ENCODE peak calls at places on chromosomes 1 and 21, in eight cellular contexts. V is Peyer's patch, X is BJ, P is GM20000, W is A549, M is pancreas, B is tibial nerve, A is endothelial cell. N is an unnamed sample.

GRCh38 chr21:37257526-37257966 is 9.6 kb downstream of the VPS26C start:
- DNase-seq in V (peak), X (no peak), P (no peak), W (peak), M (no peak), B (no peak), A (no peak), N (no peak)

GRCh38 chr21:15421947-15422346 is 307.8 kb upstream of the USP25 start:
- DNase-seq in V (no peak), X (no peak), P (peak), W (no peak), M (no peak), B (no peak), A (no peak), N (no peak)

GRCh38 chr1:234558186-234558836 is 51.7 kb downstream of the IRF2BP2 start:
- DNase-seq in V (no peak), X (no peak), P (no peak), W (no peak), M (no peak), B (no peak), A (no peak), N (no peak)

GRCh38 chr1:174445817-174446216 is 1.9 kb upstream of the GPR52 start:
- DNase-seq in V (no peak), X (no peak), P (no peak), W (no peak), M (no peak), B (no peak), A (no peak), N (no peak)

GRCh38 chr1:5424802-5425201 is 567.4 kb downstream of the NPHP4 start:
- DNase-seq in V (no peak), X (no peak), P (no peak), W (no peak), M (no peak), B (no peak), A (no peak), N (no peak)

GRCh38 chr1:26907071-26907922 is 6.5 kb downstream of the NR0B2 start:
- DNase-seq in V (no peak), X (peak), P (no peak), W (peak), M (peak), B (no peak), A (no peak), N (no peak)

GRCh38 chr1:184879876-184880275 is 94.4 kb downstream of the NIBAN1 start:
- DNase-seq in V (no peak), X (no peak), P (no peak), W (no peak), M (no peak), B (no peak), A (no peak), N (no peak)

GRCh38 chr1:3671371-3672180 is 19.3 kb downstream of the TP73 start:
- DNase-seq in V (no peak), X (no peak), P (no peak), W (no peak), M (no peak), B (no peak), A (no peak), N (no peak)

GRCh38 chr1:88998716-88999115 is 6.3 kb upstream of the KYAT3 start:
- DNase-seq in V (no peak), X (no peak), P (peak), W (peak), M (no peak), B (peak), A (peak), N (no peak)

GRCh38 chr21:45698493-45698947 is 55.0 kb downstream of the PCBP3 start:
- DNase-seq in V (peak), X (peak), P (no peak), W (no peak), M (peak), B (peak), A (no peak), N (peak)

GRCh38 chr1:59597420-59598199 is 217.1 kb upstream of the HOOK1 start:
- DNase-seq in V (no peak), X (no peak), P (no peak), W (no peak), M (no peak), B (no peak), A (no peak), N (no peak)

GRCh38 chr1:201062511-201063189 is 39.1 kb upstream of the KIF21B start:
- DNase-seq in V (no peak), X (no peak), P (no peak), W (no peak), M (no peak), B (no peak), A (no peak), N (no peak)

GRCh38 chr1:230264342-230264741 is 161.8 kb downstream of the PGBD5 start:
- DNase-seq in V (no peak), X (no peak), P (no peak), W (no peak), M (no peak), B (no peak), A (no peak), N (no peak)

GRCh38 chr1:230750576-230750975 is 3.4 kb downstream of the CAPN9 start:
- DNase-seq in V (no peak), X (no peak), P (no peak), W (no peak), M (no peak), B (no peak), A (no peak), N (no peak)

GRCh38 chr1:40299366-40300248 is 17.5 kb downstream of the COL9A2 start:
- DNase-seq in V (no peak), X (no peak), P (peak), W (no peak), M (no peak), B (no peak), A (no peak), N (no peak)

GRCh38 chr1:154994269-154994977 is 1.0 kb downstream of the LENEP start:
- DNase-seq in V (no peak), X (no peak), P (no peak), W (no peak), M (peak), B (no peak), A (no peak), N (no peak)

GRCh38 chr1:206582537-206583460 is 29.5 kb downstream of the EIF2D start:
- DNase-seq in V (no peak), X (no peak), P (no peak), W (no peak), M (no peak), B (no peak), A (no peak), N (no peak)

GRCh38 chr1:169682077-169682476 is 29.3 kb downstream of the SELL start:
- DNase-seq in V (no peak), X (no peak), P (no peak), W (no peak), M (no peak), B (no peak), A (no peak), N (no peak)

GRCh38 chr1:117540532-117540931 is 65.3 kb upstream of the TENT5C start:
- DNase-seq in V (no peak), X (no peak), P (no peak), W (no peak), M (no peak), B (no peak), A (no peak), N (no peak)

GRCh38 chr1:920008-920407 is 3.7 kb upstream of the SAMD11 start:
- DNase-seq in V (no peak), X (no peak), P (no peak), W (no peak), M (no peak), B (no peak), A (no peak), N (no peak)

GRCh38 chr21:42019101-42019605 is 9.0 kb upstream of the ZBTB21 start:
- DNase-seq in V (no peak), X (no peak), P (no peak), W (no peak), M (no peak), B (no peak), A (no peak), N (no peak)

GRCh38 chr1:76607712-76608111 is 259.6 kb upstream of the ST6GALNAC5 start:
- DNase-seq in V (no peak), X (no peak), P (no peak), W (no peak), M (no peak), B (no peak), A (no peak), N (no peak)

GRCh38 chr1:232974971-232975370 is 24.6 kb downstream of the NTPCR start:
- DNase-seq in V (no peak), X (no peak), P (no peak), W (no peak), M (peak), B (no peak), A (no peak), N (no peak)

GRCh38 chr1:197615693-197616011 is 159.6 kb downstream of the DENND1B start:
- DNase-seq in V (no peak), X (no peak), P (no peak), W (no peak), M (no peak), B (no peak), A (no peak), N (no peak)

GRCh38 chr1:64531057-64531456 is 61.1 kb downstream of the CACHD1 start:
- DNase-seq in V (no peak), X (no peak), P (no peak), W (no peak), M (no peak), B (no peak), A (no peak), N (no peak)

GRCh38 chr1:53541761-53542550 is 82.8 kb downstream of the DMRTB1 start:
- DNase-seq in V (no peak), X (peak), P (no peak), W (peak), M (peak), B (no peak), A (peak), N (no peak)

GRCh38 chr1:6220236-6220635 is 14.3 kb downstream of the RNF207 start:
- DNase-seq in V (no peak), X (no peak), P (no peak), W (no peak), M (no peak), B (no peak), A (no peak), N (no peak)

GRCh38 chr1:117570988-117571409 is 34.8 kb upstream of the TENT5C start:
- DNase-seq in V (peak), X (no peak), P (no peak), W (no peak), M (peak), B (no peak), A (no peak), N (no peak)

GRCh38 chr1:183185941-183186490 is at the start of gene LAMC2:
- DNase-seq in V (no peak), X (no peak), P (no peak), W (peak), M (peak), B (no peak), A (peak), N (no peak)
- TF ChIP-seq CTCF in V (no peak), X (no peak), P (no peak), W (peak), M (peak), B (no peak), A (no peak), N (no peak)

DNA sequence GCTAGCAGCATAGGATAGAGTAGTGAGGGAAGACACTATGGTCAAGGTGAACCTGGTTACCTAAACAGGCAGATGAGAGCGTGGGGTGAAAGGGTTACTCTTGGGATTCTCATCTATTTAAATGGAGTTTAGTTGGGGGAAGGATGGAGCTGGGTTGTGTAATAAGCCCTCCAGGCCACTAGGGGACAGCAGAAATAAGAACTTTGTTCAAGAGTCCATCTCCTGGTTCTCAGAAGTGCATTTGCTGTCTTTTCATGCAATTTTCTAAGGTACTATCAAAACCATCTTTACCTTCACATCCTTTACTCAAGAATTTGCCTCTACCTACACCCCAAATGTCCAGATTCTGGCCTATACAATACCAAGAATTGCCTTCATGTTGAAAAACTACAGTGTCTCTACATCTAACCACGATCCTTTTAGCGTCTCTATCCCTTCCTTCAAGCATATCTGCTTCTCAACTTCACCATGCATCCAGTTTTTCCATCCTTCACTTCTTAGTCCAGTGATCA is 28.0 kb downstream of the SLAMF1 start:
- DNase-seq in V (no peak), X (no peak), P (peak), W (peak), M (no peak), B (no peak), A (no peak), N (no peak)
- TF ChIP-seq CTCF in V (peak), X (peak), P (peak), W (peak), M (peak), B (no peak), A (peak), N (no peak)

GRCh38 chr1:32650752-32651460 is at the start of gene RBBP4:
- DNase-seq in V (peak), X (peak), P (peak), W (peak), M (peak), B (peak), A (peak), N (peak)
- TF ChIP-seq CTCF in V (no peak), X (no peak), P (no peak), W (no peak), M (no peak), B (peak), A (no peak), N (no peak)

DNA sequence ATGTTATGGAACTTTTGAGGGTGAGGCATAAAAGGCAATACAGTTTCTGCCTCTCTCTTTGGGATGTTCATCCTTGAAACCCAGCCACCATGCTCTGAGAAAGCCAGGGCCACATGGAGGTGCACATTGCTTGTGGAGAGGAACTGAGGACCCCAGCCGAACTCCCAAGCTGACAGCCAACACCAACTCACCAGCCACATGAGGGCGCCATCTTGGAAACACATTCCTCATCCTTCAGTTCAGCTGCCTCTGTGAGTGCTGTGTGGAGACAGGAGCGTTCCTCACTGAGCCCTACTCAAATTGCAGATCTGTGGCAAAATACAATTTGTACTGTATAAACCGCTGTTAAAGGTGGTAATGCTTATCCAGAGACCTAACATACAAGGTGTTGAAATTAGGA is 137.5 kb downstream of the GABPA start:
- DNase-seq in V (no peak), X (no peak), P (no peak), W (no peak), M (no peak), B (no peak), A (no peak), N (no peak)
- TF ChIP-seq CTCF in V (no peak), X (no peak), P (no peak), W (no peak), M (no peak), B (no peak), A (no peak), N (no peak)

DNA sequence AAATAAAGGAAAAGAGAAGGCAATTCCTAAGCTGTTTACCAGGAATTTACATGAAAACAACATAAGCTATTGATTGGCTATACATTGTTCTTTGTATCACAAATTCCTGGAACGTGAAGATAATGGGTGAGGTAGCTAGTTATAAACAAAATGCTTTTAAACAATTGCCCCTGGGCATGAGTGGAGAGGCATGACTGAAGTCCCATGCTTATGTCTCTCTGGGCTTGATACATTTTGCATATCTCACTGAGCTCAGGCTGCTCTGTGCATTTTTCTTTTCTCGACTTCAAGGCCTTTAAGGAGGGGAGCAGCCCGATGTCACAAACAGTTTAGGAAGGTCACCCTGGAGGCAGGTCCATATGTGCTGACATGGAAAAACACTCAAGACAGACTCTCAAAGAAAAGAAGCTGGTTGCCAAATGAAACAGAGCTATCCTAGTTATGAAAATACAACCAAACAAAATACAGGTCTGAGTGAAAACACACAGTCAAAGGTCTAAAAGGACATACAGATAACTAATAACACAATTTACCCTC is 80.1 kb upstream of the PUM1 start:
- DNase-seq in V (no peak), X (no peak), P (no peak), W (no peak), M (no peak), B (no peak), A (no peak), N (no peak)
- TF ChIP-seq CTCF in V (no peak), X (no peak), P (no peak), W (no peak), M (no peak), B (no peak), A (no peak), N (no peak)